ENCODE peak calls at places on chromosome 1, in six cellular contexts. N is substantia nigra, W is K562, E is LHCN-M2, Z is body of pancreas, C is mucosa of descending colon. K is an unnamed sample.

GRCh38 chr1:168319691-168320090 is 39.0 kb downstream of the TBX19 start:
- DNase-seq in N (no peak), W (no peak), E (no peak), Z (no peak), C (no peak), K (no peak)

GRCh38 chr1:240575976-240576666 is 35.8 kb downstream of the GREM2 start:
- DNase-seq in N (no peak), W (no peak), E (peak), Z (no peak), C (no peak), K (no peak)

GRCh38 chr1:152328801-152329391 is 3.9 kb upstream of the FLG start:
- DNase-seq in N (no peak), W (no peak), E (peak), Z (no peak), C (no peak), K (no peak)

GRCh38 chr1:41423511-41424191 is 60.8 kb downstream of the EDN2 start:
- DNase-seq in N (no peak), W (peak), E (peak), Z (peak), C (no peak), K (no peak)

GRCh38 chr1:109783436-109783835 is 19.7 kb upstream of the EPS8L3 start:
- DNase-seq in N (no peak), W (no peak), E (peak), Z (no peak), C (peak), K (peak)

GRCh38 chr1:52574594-52574993 is 21.7 kb upstream of the TUT4 start:
- DNase-seq in N (no peak), W (no peak), E (peak), Z (no peak), C (no peak), K (no peak)

GRCh38 chr1:107702946-107703571 is 261.9 kb downstream of the VAV3 start:
- DNase-seq in N (no peak), W (no peak), E (no peak), Z (no peak), C (no peak), K (no peak)

GRCh38 chr1:228927947-228928898 is 192.9 kb downstream of the RHOU start:
- DNase-seq in N (no peak), W (no peak), E (no peak), Z (no peak), C (no peak), K (no peak)

GRCh38 chr1:32014937-32015363 is 1.3 kb downstream of the KHDRBS1 start:
- DNase-seq in N (no peak), W (no peak), E (no peak), Z (no peak), C (no peak), K (no peak)

GRCh38 chr1:48492392-48492791 is 20.4 kb upstream of the SPATA6 start:
- DNase-seq in N (no peak), W (no peak), E (peak), Z (peak), C (no peak), K (no peak)